ENCODE peak calls at places on chromosomes 7 and 10, in six cellular contexts. M, U, R, A, E and C are unnamed samples.

GRCh38 chr10:116737582-116738358 is 4.6 kb downstream of the HSPA12A start:
- DNase-seq in U (no peak), M (no peak), E (no peak), R (no peak), A (peak), C (no peak)

GRCh38 chr7:39910108-39910869 is 39.8 kb upstream of the CDK13 start:
- DNase-seq in E (no peak), M (peak), R (no peak), U (no peak), A (no peak), C (no peak)

GRCh38 chr7:113636727-113637421 is 281.9 kb downstream of the PPP1R3A start:
- DNase-seq in E (no peak), M (no peak), R (no peak), U (no peak), A (no peak), C (no peak)

GRCh38 chr7:30247546-30248386 is 36.6 kb upstream of the ZNRF2 start:
- DNase-seq in R (no peak), A (no peak), E (no peak), M (no peak), U (no peak), C (no peak)

GRCh38 chr7:80334185-80334584 is 177.7 kb downstream of the GNAT3 start:
- DNase-seq in R (no peak), A (no peak), U (no peak), E (no peak), M (no peak), C (no peak)

GRCh38 chr10:97713828-97714400 is 384 bp downstream of the MARVELD1 start:
- DNase-seq in U (peak), E (peak), R (no peak), M (peak), A (peak), C (peak)

GRCh38 chr7:7739718-7740355 is 21.4 kb upstream of the RPA3 start:
- DNase-seq in A (no peak), U (peak), M (no peak), R (no peak), E (no peak), C (no peak)

GRCh38 chr7:74482629-74483401 is 29.1 kb downstream of the GTF2IRD1 start:
- DNase-seq in E (no peak), U (no peak), A (no peak), M (peak), R (peak), C (no peak)

GRCh38 chr10:52663161-52663560 is 109.4 kb downstream of the MBL2 start:
- DNase-seq in E (no peak), M (no peak), U (no peak), R (no peak), A (no peak), C (no peak)

GRCh38 chr7:136480875-136481274 is 387.6 kb upstream of the CHRM2 start:
- DNase-seq in A (no peak), M (no peak), E (no peak), R (no peak), U (no peak), C (no peak)

GRCh38 chr7:15561840-15562239 is at the start of gene AGMO:
- DNase-seq in M (peak), E (peak), R (peak), A (peak), U (peak), C (peak)

GRCh38 chr7:130182990-130183389 is 22.2 kb downstream of the TMEM209 start:
- DNase-seq in E (no peak), A (no peak), U (no peak), M (no peak), R (no peak), C (no peak)

GRCh38 chr10:3666525-3667302 is 118.3 kb downstream of the KLF6 start:
- DNase-seq in A (no peak), R (no peak), M (no peak), U (no peak), E (no peak), C (no peak)

GRCh38 chr10:84825330-84825729 is 496.9 kb downstream of the CCSER2 start:
- DNase-seq in U (no peak), A (no peak), M (no peak), R (no peak), E (no peak), C (no peak)

DNA sequence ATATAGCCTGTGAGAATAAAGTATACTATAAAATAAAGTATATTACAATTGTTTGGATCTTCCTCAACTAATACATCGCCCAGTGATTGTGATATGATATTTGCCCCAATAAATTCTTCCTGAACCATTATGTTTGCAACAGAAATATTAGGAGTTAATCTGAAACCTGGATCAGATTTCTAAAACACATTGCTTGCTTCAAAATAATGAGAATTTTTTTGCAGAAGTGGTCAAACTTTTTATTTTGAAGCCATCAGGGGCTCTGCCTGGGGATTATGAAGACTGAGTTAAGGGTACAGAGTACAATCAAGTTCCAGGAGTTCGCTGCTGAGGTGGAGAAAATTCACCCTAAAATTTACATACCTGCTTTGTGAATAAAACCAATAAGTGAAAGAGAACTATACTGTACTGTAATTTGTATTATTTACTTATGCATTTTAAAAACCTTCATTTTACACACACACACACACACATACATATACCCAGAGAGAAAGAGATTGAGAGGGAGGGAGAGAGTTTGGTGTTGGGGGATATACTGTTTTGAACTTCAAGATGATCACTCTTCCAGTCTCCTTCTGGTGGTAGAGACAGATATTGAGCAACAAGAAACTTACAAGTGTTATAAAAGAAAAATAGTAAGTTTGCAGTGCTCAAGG is 91.9 kb downstream of the CPED1 start:
- DNase-seq in M (no peak), E (no peak), U (no peak), R (no peak), A (no peak), C (no peak)
- H3K27ac ChIP-seq in M (peak), E (no peak), U (no peak), R (no peak), A (no peak), C (no peak)

DNA sequence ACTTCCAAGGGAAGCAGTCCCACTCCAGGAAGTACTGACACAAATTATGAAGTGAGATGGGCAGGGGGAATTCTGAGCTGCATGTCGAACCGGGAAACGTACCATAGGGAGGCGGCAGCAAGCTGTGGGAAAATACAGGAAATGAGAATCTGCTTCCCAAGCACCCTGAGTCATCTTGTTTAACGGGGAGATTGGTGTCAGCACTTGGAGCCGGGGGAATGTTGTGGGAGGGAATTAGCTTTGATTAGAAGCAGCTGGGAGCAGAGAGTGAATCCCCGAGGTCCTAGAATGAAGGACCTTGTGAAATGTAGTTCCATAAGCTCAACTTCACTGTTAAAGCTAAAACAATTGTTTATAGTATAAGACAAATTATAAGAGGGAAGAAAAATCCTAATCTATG is 141.4 kb upstream of the PRKCQ start:
- DNase-seq in M (peak), A (no peak), R (peak), U (no peak), E (peak), C (no peak)
- H3K27ac ChIP-seq in M (peak), A (no peak), R (peak), U (no peak), E (peak), C (no peak)

DNA sequence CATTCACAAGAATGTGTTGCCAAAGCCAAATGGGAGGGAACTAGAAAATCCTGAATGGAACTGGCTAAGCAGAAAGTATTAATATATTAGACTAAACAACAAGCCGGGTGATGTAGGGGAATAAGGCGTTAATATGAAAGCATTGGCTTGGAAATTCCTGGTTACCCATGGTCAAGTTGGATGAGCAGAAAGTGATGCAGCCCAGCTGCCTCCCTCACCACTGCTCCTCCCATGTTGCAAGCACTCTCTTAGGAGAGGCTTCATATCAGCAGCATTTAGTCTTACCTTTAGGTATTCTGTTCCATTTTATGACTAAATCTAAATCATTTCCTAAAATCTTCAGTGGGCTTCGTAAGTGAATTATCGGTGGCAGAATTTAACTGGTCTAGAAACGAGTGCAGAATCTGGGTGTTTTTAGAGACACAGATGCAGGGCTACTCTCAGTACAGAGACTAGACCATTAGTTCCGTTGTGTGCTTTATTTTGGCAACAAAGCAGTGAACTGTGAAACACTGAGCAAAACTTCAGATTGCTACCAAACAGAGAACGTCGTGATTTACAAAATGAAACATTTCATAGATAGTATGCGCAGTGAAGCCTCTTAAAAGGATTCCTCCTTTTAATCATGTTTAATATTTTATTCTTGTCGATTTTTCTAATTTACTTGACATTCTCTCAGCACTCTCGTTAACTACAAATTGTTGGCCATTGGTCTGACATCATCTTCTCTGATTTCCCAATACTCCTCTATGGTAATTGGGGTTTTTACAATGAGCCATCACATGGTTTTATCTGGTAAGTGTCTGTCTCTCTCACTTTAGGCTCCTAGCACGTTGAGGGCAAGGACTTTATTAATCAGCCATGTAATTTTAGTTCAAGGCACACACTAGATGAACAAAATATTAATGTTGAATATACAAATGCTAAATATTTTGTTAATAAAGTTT is 22.0 kb upstream of the HGF start:
- DNase-seq in R (no peak), M (no peak), A (no peak), U (no peak), E (no peak), C (no peak)
- H3K27ac ChIP-seq in R (no peak), M (no peak), A (no peak), U (no peak), E (no peak), C (no peak)

GRCh38 chr10:61958793-61959192 is 57.3 kb downstream of the ARID5B start:
- DNase-seq in M (no peak), E (no peak), U (no peak), A (no peak), R (no peak), C (no peak)

GRCh38 chr10:61960396-61961120 is 59.1 kb downstream of the ARID5B start:
- DNase-seq in U (no peak), A (no peak), M (no peak), E (no peak), R (no peak), C (no peak)

GRCh38 chr10:61959814-61960213 is 58.3 kb downstream of the ARID5B start:
- DNase-seq in E (no peak), A (no peak), U (no peak), R (no peak), M (no peak), C (no peak)

GRCh38 chr10:61958311-61958710 is 56.8 kb downstream of the ARID5B start:
- DNase-seq in M (no peak), U (no peak), R (no peak), E (no peak), A (no peak), C (no peak)

DNA sequence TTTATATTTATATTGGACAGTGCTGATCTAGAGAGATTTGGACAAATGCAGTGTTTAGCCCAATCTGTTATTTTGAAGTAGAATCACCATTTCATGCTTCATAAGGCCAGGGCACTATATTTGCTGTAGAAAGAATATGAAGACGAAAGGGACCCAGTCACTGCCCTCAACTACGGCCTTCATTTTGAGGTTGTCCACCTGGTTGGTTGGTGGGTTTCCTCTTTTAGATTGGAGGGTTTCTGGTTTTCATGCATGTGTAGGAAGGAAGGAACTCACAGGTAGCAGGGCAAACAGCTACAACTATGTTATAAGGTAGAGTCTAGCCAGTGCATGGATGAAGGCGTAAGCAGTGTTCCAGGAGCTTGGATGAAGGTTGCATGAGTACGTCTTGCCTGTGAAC is 56.3 kb downstream of the ARID5B start:
- DNase-seq in R (no peak), M (no peak), E (no peak), U (no peak), A (no peak), C (no peak)
- H3K27ac ChIP-seq in R (no peak), M (no peak), E (no peak), U (no peak), A (no peak), C (no peak)

DNA sequence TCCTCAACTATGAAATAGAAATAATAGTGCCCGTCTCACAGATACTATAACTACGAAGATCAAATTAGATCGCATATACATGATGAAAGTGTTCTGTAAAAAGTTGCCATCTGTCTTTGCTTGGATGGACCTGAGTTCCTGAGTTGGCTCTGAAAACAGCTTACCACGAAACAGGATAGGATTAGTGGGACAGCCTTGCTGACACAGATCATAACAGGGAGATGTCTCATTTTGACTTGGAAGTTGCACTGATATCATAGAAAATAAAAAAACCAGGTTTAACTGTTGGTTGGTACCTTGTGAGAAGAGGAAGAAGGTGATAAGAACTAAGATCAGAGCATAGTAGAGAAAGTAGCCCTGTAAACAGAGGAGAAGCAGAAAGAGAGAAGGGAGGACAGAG is 79.3 kb upstream of the AGBL3 start:
- DNase-seq in M (no peak), E (no peak), A (no peak), R (no peak), U (no peak), C (no peak)
- H3K27ac ChIP-seq in M (no peak), E (no peak), A (no peak), R (peak), U (no peak), C (no peak)

DNA sequence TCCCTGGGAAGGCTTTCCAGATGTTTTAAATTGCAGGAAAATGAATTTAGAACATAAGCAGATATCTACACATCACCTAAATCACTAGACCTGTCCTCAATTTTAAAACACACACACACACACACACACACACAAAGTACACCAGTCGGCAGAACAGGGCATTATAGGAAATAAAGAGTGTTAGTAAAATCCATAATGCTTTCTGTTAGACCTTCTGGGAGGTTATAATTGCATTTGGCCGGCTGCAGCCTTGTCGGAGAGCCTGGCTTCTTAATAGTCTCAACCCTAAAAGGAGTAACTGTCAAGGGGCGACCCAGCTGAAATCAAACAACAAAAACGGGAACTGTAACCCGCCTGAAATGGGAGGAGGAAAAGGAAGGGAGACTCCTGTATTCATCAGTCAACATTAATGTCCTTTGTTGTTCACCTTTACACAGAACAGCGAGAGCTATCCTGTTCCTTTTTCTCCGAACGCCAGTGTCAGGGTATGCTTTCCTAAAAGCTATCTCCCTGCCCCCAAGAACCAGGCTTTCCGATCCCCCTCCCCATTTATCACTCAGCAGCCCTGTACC is 1.3 kb downstream of the DOCK4 start:
- DNase-seq in M (no peak), U (no peak), A (no peak), E (no peak), R (no peak), C (no peak)
- H3K27ac ChIP-seq in M (peak), U (no peak), A (peak), E (peak), R (peak), C (peak)

DNA sequence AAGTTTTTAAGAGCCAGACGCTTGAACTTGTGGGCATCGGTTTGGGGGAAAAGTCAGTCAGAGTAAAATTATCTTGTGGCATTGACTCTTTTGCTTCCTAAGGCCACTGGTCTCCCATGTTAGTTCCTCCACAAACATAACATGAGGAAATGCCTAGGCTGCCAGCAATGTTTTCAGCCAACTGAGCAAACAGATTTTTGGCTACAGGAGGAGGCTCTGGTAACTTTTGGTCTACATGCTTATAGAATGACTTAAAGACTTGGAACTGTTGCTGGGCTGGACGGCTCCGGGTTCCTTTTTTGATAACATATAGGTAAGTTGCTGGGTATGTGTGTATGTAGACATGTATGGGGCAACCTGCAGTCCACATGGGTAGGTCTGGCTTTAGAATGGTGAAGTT is 9.6 kb upstream of the ZNF239 start:
- DNase-seq in U (no peak), M (no peak), A (no peak), R (no peak), E (no peak), C (no peak)
- H3K27ac ChIP-seq in U (no peak), M (no peak), A (no peak), R (no peak), E (no peak), C (no peak)

GRCh38 chr7:17139081-17139480 is 159.4 kb upstream of the AHR start:
- DNase-seq in E (no peak), R (no peak), U (no peak), M (no peak), A (no peak), C (no peak)

GRCh38 chr7:17142831-17143541 is 155.5 kb upstream of the AHR start:
- DNase-seq in E (no peak), M (no peak), R (no peak), A (no peak), U (no peak), C (no peak)

GRCh38 chr7:17140421-17140820 is 158.0 kb upstream of the AHR start:
- DNase-seq in A (no peak), U (no peak), E (no peak), M (no peak), R (no peak), C (no peak)

GRCh38 chr7:17147409-17147808 is 151.0 kb upstream of the AHR start:
- DNase-seq in A (no peak), E (no peak), U (no peak), R (no peak), M (no peak), C (no peak)

DNA sequence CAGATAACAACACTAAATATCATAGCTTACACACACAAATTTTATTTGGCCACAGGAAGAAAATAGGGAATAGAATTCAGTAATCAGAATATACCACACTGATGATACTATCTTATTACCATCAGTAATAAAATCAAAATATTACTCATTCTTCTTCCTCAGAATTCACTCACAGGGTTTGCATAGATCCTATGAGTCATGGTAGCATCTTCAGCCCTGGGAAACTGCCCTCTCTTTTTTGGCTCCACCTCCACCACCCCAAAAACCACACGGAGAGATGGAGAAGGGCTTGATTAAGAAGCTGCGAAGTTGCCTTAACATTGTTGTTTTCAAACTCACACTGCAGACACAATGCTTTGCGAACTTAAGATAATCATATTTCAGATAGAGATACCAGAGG is 154.1 kb upstream of the AHR start:
- DNase-seq in U (no peak), E (no peak), R (no peak), A (no peak), M (no peak), C (no peak)
- H3K27ac ChIP-seq in U (no peak), E (no peak), R (peak), A (no peak), M (no peak), C (no peak)